ENCODE peak calls at places on chromosomes 4 and X, in seven cellular contexts. One of them, this sample, is unnamed.

GRCh38 chr4:162163892-162164759 is at the start of gene FSTL5:
- DNase-seq in psoas muscle: peak
- DNase-seq in H4: peak
- DNase-seq in tibial artery: peak
- DNase-seq in ELF-1: peak
- DNase-seq in NCI-H460: peak
- DNase-seq in left cardiac atrium: peak
- DNase-seq in this sample: peak

GRCh38 chr4:35138449-35138848 is 1105.9 kb downstream of the ARAP2 start:
- DNase-seq in psoas muscle: no peak
- DNase-seq in H4: no peak
- DNase-seq in tibial artery: no peak
- DNase-seq in ELF-1: no peak
- DNase-seq in NCI-H460: no peak
- DNase-seq in left cardiac atrium: no peak
- DNase-seq in this sample: no peak

GRCh38 chrX:53235566-53235965 is 10.6 kb upstream of the KDM5C start:
- DNase-seq in psoas muscle: no peak
- DNase-seq in H4: no peak
- DNase-seq in tibial artery: no peak
- DNase-seq in ELF-1: no peak
- DNase-seq in NCI-H460: no peak
- DNase-seq in left cardiac atrium: no peak
- DNase-seq in this sample: no peak

GRCh38 chr4:98571161-98571786 is 87.1 kb downstream of the TSPAN5 start:
- DNase-seq in psoas muscle: no peak
- DNase-seq in H4: no peak
- DNase-seq in tibial artery: no peak
- DNase-seq in ELF-1: no peak
- DNase-seq in NCI-H460: no peak
- DNase-seq in left cardiac atrium: no peak
- DNase-seq in this sample: no peak

GRCh38 chr4:26815199-26815598 is 45.4 kb upstream of the STIM2 start:
- DNase-seq in psoas muscle: no peak
- DNase-seq in H4: no peak
- DNase-seq in tibial artery: no peak
- DNase-seq in ELF-1: no peak
- DNase-seq in NCI-H460: no peak
- DNase-seq in left cardiac atrium: no peak
- DNase-seq in this sample: no peak

GRCh38 chr4:39446842-39447573 is 11.7 kb downstream of the RPL9 start:
- DNase-seq in psoas muscle: peak
- DNase-seq in H4: no peak
- DNase-seq in tibial artery: peak
- DNase-seq in ELF-1: peak
- DNase-seq in NCI-H460: no peak
- DNase-seq in left cardiac atrium: peak
- DNase-seq in this sample: peak

GRCh38 chr4:130689182-130689581 is 1593.2 kb downstream of the C4orf33 start:
- DNase-seq in psoas muscle: no peak
- DNase-seq in H4: no peak
- DNase-seq in tibial artery: no peak
- DNase-seq in ELF-1: no peak
- DNase-seq in NCI-H460: no peak
- DNase-seq in left cardiac atrium: no peak
- DNase-seq in this sample: no peak

GRCh38 chrX:14398725-14399124 is 130.6 kb upstream of the GLRA2 start:
- DNase-seq in psoas muscle: no peak
- DNase-seq in H4: no peak
- DNase-seq in tibial artery: peak
- DNase-seq in ELF-1: no peak
- DNase-seq in NCI-H460: no peak
- DNase-seq in left cardiac atrium: no peak
- DNase-seq in this sample: no peak

GRCh38 chrX:72019487-72019886 is 108.8 kb downstream of the NHSL2 start:
- DNase-seq in psoas muscle: no peak
- DNase-seq in H4: no peak
- DNase-seq in tibial artery: no peak
- DNase-seq in ELF-1: no peak
- DNase-seq in NCI-H460: no peak
- DNase-seq in left cardiac atrium: no peak
- DNase-seq in this sample: no peak

GRCh38 chr4:15649914-15650545 is 5.1 kb downstream of the FBXL5 start:
- DNase-seq in psoas muscle: no peak
- DNase-seq in H4: peak
- DNase-seq in tibial artery: peak
- DNase-seq in ELF-1: peak
- DNase-seq in NCI-H460: peak
- DNase-seq in left cardiac atrium: peak
- DNase-seq in this sample: peak

GRCh38 chr4:55356991-55357461 is 11.0 kb downstream of the SRD5A3 start:
- DNase-seq in psoas muscle: no peak
- DNase-seq in H4: peak
- DNase-seq in tibial artery: no peak
- DNase-seq in ELF-1: no peak
- DNase-seq in NCI-H460: no peak
- DNase-seq in left cardiac atrium: no peak
- DNase-seq in this sample: no peak

GRCh38 chr4:152534541-152535231 is 1.2 kb downstream of the FBXW7 start:
- DNase-seq in psoas muscle: peak
- DNase-seq in H4: no peak
- DNase-seq in tibial artery: peak
- DNase-seq in ELF-1: peak
- DNase-seq in NCI-H460: no peak
- DNase-seq in left cardiac atrium: peak
- DNase-seq in this sample: peak

GRCh38 chr4:113278324-113278934 is 229.0 kb downstream of the ANK2 start:
- DNase-seq in psoas muscle: peak
- DNase-seq in H4: peak
- DNase-seq in tibial artery: peak
- DNase-seq in ELF-1: peak
- DNase-seq in NCI-H460: peak
- DNase-seq in left cardiac atrium: peak
- DNase-seq in this sample: peak

GRCh38 chr4:2964077-2964471 is 703 bp downstream of the GRK4 start:
- DNase-seq in psoas muscle: no peak
- DNase-seq in H4: no peak
- DNase-seq in tibial artery: no peak
- DNase-seq in ELF-1: no peak
- DNase-seq in NCI-H460: no peak
- DNase-seq in left cardiac atrium: no peak
- DNase-seq in this sample: no peak

GRCh38 chr4:74098628-74098995 is 383 bp downstream of the CXCL2 start:
- DNase-seq in psoas muscle: peak
- DNase-seq in H4: no peak
- DNase-seq in tibial artery: no peak
- DNase-seq in ELF-1: peak
- DNase-seq in NCI-H460: no peak
- DNase-seq in left cardiac atrium: peak
- DNase-seq in this sample: peak

GRCh38 chrX:37472836-37473235 is 98.6 kb upstream of the LANCL3 start:
- DNase-seq in psoas muscle: no peak
- DNase-seq in H4: no peak
- DNase-seq in tibial artery: no peak
- DNase-seq in ELF-1: no peak
- DNase-seq in NCI-H460: no peak
- DNase-seq in left cardiac atrium: no peak
- DNase-seq in this sample: no peak

GRCh38 chrX:155148724-155149537 is 67.3 kb upstream of the VBP1 start:
- DNase-seq in psoas muscle: no peak
- DNase-seq in H4: no peak
- DNase-seq in tibial artery: no peak
- DNase-seq in ELF-1: peak
- DNase-seq in NCI-H460: peak
- DNase-seq in left cardiac atrium: no peak
- DNase-seq in this sample: peak

GRCh38 chr4:185082549-185082948 is 60.5 kb upstream of the SLC25A4 start:
- DNase-seq in psoas muscle: no peak
- DNase-seq in H4: no peak
- DNase-seq in tibial artery: no peak
- DNase-seq in ELF-1: no peak
- DNase-seq in NCI-H460: no peak
- DNase-seq in left cardiac atrium: no peak
- DNase-seq in this sample: no peak

GRCh38 chr4:152778656-152779512 is 646 bp downstream of the TIGD4 start:
- DNase-seq in psoas muscle: no peak
- DNase-seq in H4: no peak
- DNase-seq in tibial artery: peak
- DNase-seq in ELF-1: no peak
- DNase-seq in NCI-H460: no peak
- DNase-seq in left cardiac atrium: peak
- DNase-seq in this sample: peak

GRCh38 chr4:119825696-119826095 is 197.1 kb upstream of the PDE5A start:
- DNase-seq in psoas muscle: no peak
- DNase-seq in H4: no peak
- DNase-seq in tibial artery: no peak
- DNase-seq in ELF-1: no peak
- DNase-seq in NCI-H460: no peak
- DNase-seq in left cardiac atrium: no peak
- DNase-seq in this sample: no peak

GRCh38 chr4:57373971-57374370 is 263.8 kb upstream of the IGFBP7 start:
- DNase-seq in psoas muscle: no peak
- DNase-seq in H4: no peak
- DNase-seq in tibial artery: no peak
- DNase-seq in ELF-1: no peak
- DNase-seq in NCI-H460: no peak
- DNase-seq in left cardiac atrium: no peak
- DNase-seq in this sample: no peak

GRCh38 chr4:168560184-168560834 is 63.5 kb downstream of the PALLD start:
- DNase-seq in psoas muscle: no peak
- DNase-seq in H4: peak
- DNase-seq in tibial artery: no peak
- DNase-seq in ELF-1: peak
- DNase-seq in NCI-H460: no peak
- DNase-seq in left cardiac atrium: no peak
- DNase-seq in this sample: no peak

GRCh38 chrX:57951666-57952319 is 41.5 kb upstream of the ZXDA start:
- DNase-seq in psoas muscle: peak
- DNase-seq in H4: no peak
- DNase-seq in tibial artery: peak
- DNase-seq in ELF-1: no peak
- DNase-seq in NCI-H460: no peak
- DNase-seq in left cardiac atrium: peak
- DNase-seq in this sample: no peak

GRCh38 chrX:45240334-45240733 is 39.7 kb upstream of the DIPK2B start:
- DNase-seq in psoas muscle: no peak
- DNase-seq in H4: no peak
- DNase-seq in tibial artery: no peak
- DNase-seq in ELF-1: no peak
- DNase-seq in NCI-H460: no peak
- DNase-seq in left cardiac atrium: no peak
- DNase-seq in this sample: peak

GRCh38 chrX:98956014-98956413 is 1454.1 kb downstream of the PCDH19 start:
- DNase-seq in psoas muscle: no peak
- DNase-seq in H4: peak
- DNase-seq in tibial artery: no peak
- DNase-seq in ELF-1: peak
- DNase-seq in NCI-H460: no peak
- DNase-seq in left cardiac atrium: no peak
- DNase-seq in this sample: peak